ENCODE peak calls at places on chromosome 19, in seven cellular contexts. X is stomach, O is tibial nerve, S is transverse colon, Z is A549, W is SK-N-SH, C is K562. U is an unnamed sample.

GRCh38 chr19:54415208-54415900 is at the start of gene TTYH1:
- DNase-seq in X (no peak), O (no peak), S (no peak), Z (no peak), W (peak; percentile 88), C (peak; percentile 85), U (no peak)

GRCh38 chr19:10642473-10642872 is 11.7 kb upstream of the ILF3 start:
- DNase-seq in X (no peak), O (no peak), S (no peak), Z (no peak), W (peak; percentile 20), C (no peak), U (no peak)

GRCh38 chr19:9621156-9622037 is at the start of gene ZNF561:
- DNase-seq in X (peak; percentile 84), O (peak; percentile 76), S (peak; percentile 90), Z (peak; percentile 88), W (peak; percentile 86), C (peak; percentile 92), U (peak; percentile 95)

GRCh38 chr19:46383846-46384245 is 29.5 kb downstream of the CCDC8 start:
- DNase-seq in X (no peak), O (no peak), S (no peak), Z (no peak), W (no peak), C (no peak), U (no peak)

GRCh38 chr19:27870293-27870692 is 1342.7 kb downstream of the UQCRFS1 start:
- DNase-seq in X (no peak), O (no peak), S (no peak), Z (no peak), W (no peak), C (no peak), U (no peak)

GRCh38 chr19:33246729-33247440 is 21.2 kb upstream of the SLC7A10 start:
- DNase-seq in X (no peak), O (no peak), S (no peak), Z (no peak), W (peak; percentile 37), C (no peak), U (no peak)

GRCh38 chr19:1252221-1252817 is 3.9 kb downstream of the MIDN start:
- DNase-seq in X (peak; percentile 92), O (peak; percentile 85), S (peak; percentile 86), Z (peak; percentile 85), W (peak; percentile 55), C (no peak), U (peak; percentile 98)

GRCh38 chr19:51821921-51822716 is 27.2 kb downstream of the FPR3 start:
- DNase-seq in X (no peak), O (no peak), S (no peak), Z (no peak), W (no peak), C (no peak), U (no peak)

GRCh38 chr19:12711187-12711586 is 12.5 kb downstream of the TNPO2 start:
- DNase-seq in X (no peak), O (no peak), S (no peak), Z (no peak), W (no peak), C (no peak), U (no peak)

GRCh38 chr19:12884926-12885748 is 1.9 kb downstream of the KLF1 start:
- DNase-seq in X (peak; percentile 95), O (no peak), S (peak; percentile 96), Z (peak; percentile 74), W (peak; percentile 86), C (peak; percentile 91), U (no peak)

GRCh38 chr19:50314724-50315700 is 14.2 kb downstream of the KCNC3 start:
- DNase-seq in X (no peak), O (no peak), S (no peak), Z (no peak), W (peak; percentile 68), C (no peak), U (no peak)

GRCh38 chr19:1633269-1633606 is 19.2 kb downstream of the TCF3 start:
- DNase-seq in X (no peak), O (no peak), S (no peak), Z (no peak), W (no peak), C (peak; percentile 47), U (no peak)

GRCh38 chr19:46951236-46951986 is 68.2 kb upstream of the NPAS1 start:
- DNase-seq in X (no peak), O (no peak), S (peak; percentile 88), Z (peak; percentile 92), W (no peak), C (no peak), U (no peak)

GRCh38 chr19:51317381-51317780 is 5.9 kb downstream of the IGLON5 start:
- DNase-seq in X (no peak), O (no peak), S (no peak), Z (no peak), W (no peak), C (no peak), U (no peak)

GRCh38 chr19:21698215-21698614 is 69.2 kb downstream of the ZNF100 start:
- DNase-seq in X (no peak), O (peak; percentile 22), S (no peak), Z (no peak), W (peak; percentile 47), C (no peak), U (no peak)

GRCh38 chr19:7418575-7418974 is 69.8 kb downstream of the ARHGEF18 start:
- DNase-seq in X (no peak), O (no peak), S (no peak), Z (no peak), W (no peak), C (no peak), U (no peak)

GRCh38 chr19:33376423-33376822 is 2.9 kb downstream of the CEBPG start:
- DNase-seq in X (peak; percentile 86), O (peak; percentile 71), S (peak; percentile 91), Z (peak; percentile 86), W (no peak), C (no peak), U (no peak)

GRCh38 chr19:9070066-9070465 is 16.8 kb upstream of the OR1M1 start:
- DNase-seq in X (no peak), O (no peak), S (no peak), Z (peak; percentile 55), W (no peak), C (no peak), U (no peak)

GRCh38 chr19:40908981-40909380 is 26.9 kb upstream of the CYP2A7 start:
- DNase-seq in X (no peak), O (no peak), S (no peak), Z (no peak), W (no peak), C (no peak), U (no peak)

GRCh38 chr19:58551123-58551497 is 3.8 kb downstream of the CHMP2A start:
- DNase-seq in X (no peak), O (no peak), S (no peak), Z (no peak), W (no peak), C (no peak), U (no peak)

GRCh38 chr19:30180691-30181090 is 191.5 kb upstream of the ZNF536 start:
- DNase-seq in X (no peak), O (no peak), S (no peak), Z (no peak), W (no peak), C (no peak), U (no peak)

GRCh38 chr19:48510421-48511268 is 990 bp downstream of the LMTK3 start:
- DNase-seq in X (peak; percentile 67), O (peak; percentile 76), S (peak; percentile 71), Z (peak; percentile 77), W (peak; percentile 80), C (peak; percentile 67), U (no peak)

GRCh38 chr19:39936020-39936419 is 1.6 kb upstream of the FCGBP start:
- DNase-seq in X (peak; percentile 34), O (no peak), S (peak; percentile 40), Z (peak; percentile 65), W (no peak), C (no peak), U (no peak)

GRCh38 chr19:9323557-9323918 is 441 bp upstream of the ZNF559 start:
- DNase-seq in X (peak; percentile 55), O (peak; percentile 57), S (peak; percentile 59), Z (peak; percentile 79), W (peak; percentile 66), C (peak; percentile 55), U (no peak)

GRCh38 chr19:7783991-7784421 is 21.0 kb downstream of the CLEC4M start:
- DNase-seq in X (no peak), O (peak; percentile 15), S (no peak), Z (peak; percentile 28), W (no peak), C (no peak), U (no peak)

DNA sequence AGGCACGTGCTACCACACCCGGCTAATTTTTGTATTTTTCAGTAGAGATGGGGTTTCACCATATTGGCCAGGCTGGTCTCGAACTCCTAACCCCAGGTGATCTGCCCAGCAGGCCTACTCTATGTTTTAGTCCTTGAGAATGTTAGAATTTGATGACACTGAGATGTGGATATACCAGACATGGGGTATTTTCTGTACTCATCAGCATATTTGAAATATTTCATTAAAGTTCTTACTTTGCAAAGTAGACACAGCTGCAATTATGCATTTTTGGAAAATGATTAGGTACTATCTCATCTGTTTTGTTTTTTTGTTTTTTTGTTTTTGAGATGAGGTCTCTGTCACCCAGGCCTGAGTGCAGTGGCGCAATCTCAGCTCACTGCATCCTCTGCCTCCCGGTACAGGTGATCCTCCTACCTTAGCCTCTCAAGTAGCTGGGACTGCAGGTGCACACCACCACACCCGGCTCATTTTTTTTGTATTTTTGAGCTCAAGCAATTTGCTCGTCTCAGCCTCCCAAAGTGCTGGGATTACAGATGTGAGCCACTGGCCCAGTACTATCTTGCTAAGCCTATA is 12.7 kb downstream of the SPINT2 start:
- DNase-seq in X (no peak), O (no peak), S (no peak), Z (no peak), W (no peak), C (no peak), U (no peak)
- TF ChIP-seq EP300 in X (no peak), O (no peak), S (no peak), Z (no peak), W (no peak), C (no peak), U (no peak)

GRCh38 chr19:2944775-2945574 is at the start of gene ZNF77:
- DNase-seq in X (peak; percentile 99), O (peak; percentile 100), S (peak; percentile 99), Z (peak; percentile 98), W (peak; percentile 99), C (peak; percentile 100), U (peak; percentile 100)
- TF ChIP-seq EP300 in X (no peak), O (no peak), S (no peak), Z (no peak), W (no peak), C (no peak), U (no peak)

GRCh38 chr19:17909017-17909732 is 23.6 kb upstream of the CCDC124 start:
- DNase-seq in X (no peak), O (no peak), S (no peak), Z (no peak), W (no peak), C (no peak), U (no peak)
- TF ChIP-seq EP300 in X (no peak), O (no peak), S (no peak), Z (no peak), W (no peak), C (no peak), U (no peak)

DNA sequence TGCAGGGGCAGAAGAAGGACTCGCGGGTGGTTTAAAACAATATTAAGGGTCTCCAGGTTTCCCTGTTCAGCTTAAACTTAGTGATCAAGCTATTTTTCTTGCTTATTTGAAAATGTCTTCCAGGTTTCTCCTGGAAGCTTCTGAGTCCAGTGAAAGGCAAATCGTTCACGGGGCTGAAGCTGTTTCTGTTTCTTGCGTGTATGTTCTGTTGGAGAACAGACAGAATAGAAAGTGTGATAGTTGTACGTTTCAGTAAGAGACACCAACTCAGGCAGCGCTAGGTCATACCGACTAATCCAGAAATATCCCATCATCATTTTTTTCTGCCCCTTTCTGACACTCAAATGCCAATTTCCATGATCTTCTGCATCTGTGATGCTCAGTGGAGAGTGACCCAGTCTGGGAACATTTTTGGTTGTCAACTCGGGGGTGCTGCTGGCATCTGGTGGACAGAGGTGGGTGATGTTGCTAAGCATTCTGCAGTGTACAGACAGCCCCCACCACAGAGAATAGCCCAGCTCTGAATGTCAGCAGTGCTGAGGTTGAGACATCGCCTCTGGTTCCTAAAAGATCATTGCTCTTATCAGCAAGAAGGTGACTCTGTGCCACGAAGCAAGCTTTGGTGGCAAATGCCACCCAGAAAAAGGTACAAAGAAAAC is 4.3 kb downstream of the KLF2 start:
- DNase-seq in X (no peak), O (no peak), S (no peak), Z (peak; percentile 43), W (no peak), C (no peak), U (no peak)
- TF ChIP-seq EP300 in X (no peak), O (no peak), S (no peak), Z (no peak), W (no peak), C (no peak), U (no peak)

U was measured in esophagus muscularis mucosa.